ENCODE peak calls at places on chromosome 10, in nine cellular contexts. One of them, this sample, is unnamed.

GRCh38 chr10:78415111-78415510 is 381.4 kb downstream of the RPS24 start:
- DNase-seq in choroid plexus epithelial cell: no peak
- DNase-seq in CD8-positive, alpha-beta memory T cell: no peak
- DNase-seq in fibroblast of pulmonary artery: no peak
- DNase-seq in fibroblast of villous mesenchyme: no peak
- DNase-seq in brain microvascular endothelial cell: no peak
- DNase-seq in stimulated activated CD4-positive, alpha-beta T cell treated with anti-CD3 and anti-CD28 coated beads, Interleukin-4, amount 100 ng/mL, for 48 hours: no peak
- DNase-seq in MCF 10A: no peak
- DNase-seq in CD8-positive, alpha-beta T cell: no peak
- DNase-seq in this sample: no peak

GRCh38 chr10:6769704-6770417 is 189.8 kb upstream of the PRKCQ start:
- DNase-seq in choroid plexus epithelial cell: no peak
- DNase-seq in CD8-positive, alpha-beta memory T cell: no peak
- DNase-seq in fibroblast of pulmonary artery: no peak
- DNase-seq in fibroblast of villous mesenchyme: no peak
- DNase-seq in brain microvascular endothelial cell: no peak
- DNase-seq in stimulated activated CD4-positive, alpha-beta T cell treated with anti-CD3 and anti-CD28 coated beads, Interleukin-4, amount 100 ng/mL, for 48 hours: no peak
- DNase-seq in MCF 10A: no peak
- DNase-seq in CD8-positive, alpha-beta T cell: no peak
- DNase-seq in this sample: no peak

GRCh38 chr10:69803809-69804208 is 2.1 kb downstream of the COL13A1 start:
- DNase-seq in choroid plexus epithelial cell: no peak
- DNase-seq in CD8-positive, alpha-beta memory T cell: no peak
- DNase-seq in fibroblast of pulmonary artery: no peak
- DNase-seq in fibroblast of villous mesenchyme: no peak
- DNase-seq in brain microvascular endothelial cell: no peak
- DNase-seq in stimulated activated CD4-positive, alpha-beta T cell treated with anti-CD3 and anti-CD28 coated beads, Interleukin-4, amount 100 ng/mL, for 48 hours: no peak
- DNase-seq in MCF 10A: no peak
- DNase-seq in CD8-positive, alpha-beta T cell: no peak
- DNase-seq in this sample: no peak

GRCh38 chr10:69846252-69847000 is 44.7 kb downstream of the COL13A1 start:
- DNase-seq in choroid plexus epithelial cell: no peak
- DNase-seq in CD8-positive, alpha-beta memory T cell: no peak
- DNase-seq in fibroblast of pulmonary artery: no peak
- DNase-seq in fibroblast of villous mesenchyme: no peak
- DNase-seq in brain microvascular endothelial cell: no peak
- DNase-seq in stimulated activated CD4-positive, alpha-beta T cell treated with anti-CD3 and anti-CD28 coated beads, Interleukin-4, amount 100 ng/mL, for 48 hours: no peak
- DNase-seq in MCF 10A: no peak
- DNase-seq in CD8-positive, alpha-beta T cell: no peak
- DNase-seq in this sample: no peak

GRCh38 chr10:132522521-132523411 is 14.8 kb upstream of the INPP5A start:
- DNase-seq in choroid plexus epithelial cell: no peak
- DNase-seq in CD8-positive, alpha-beta memory T cell: no peak
- DNase-seq in fibroblast of pulmonary artery: no peak
- DNase-seq in fibroblast of villous mesenchyme: no peak
- DNase-seq in brain microvascular endothelial cell: no peak
- DNase-seq in stimulated activated CD4-positive, alpha-beta T cell treated with anti-CD3 and anti-CD28 coated beads, Interleukin-4, amount 100 ng/mL, for 48 hours: no peak
- DNase-seq in MCF 10A: no peak
- DNase-seq in CD8-positive, alpha-beta T cell: no peak
- DNase-seq in this sample: no peak

GRCh38 chr10:83685458-83685857 is 453.9 kb upstream of the GHITM start:
- DNase-seq in choroid plexus epithelial cell: no peak
- DNase-seq in CD8-positive, alpha-beta memory T cell: no peak
- DNase-seq in fibroblast of pulmonary artery: no peak
- DNase-seq in fibroblast of villous mesenchyme: peak; percentile 71
- DNase-seq in brain microvascular endothelial cell: no peak
- DNase-seq in stimulated activated CD4-positive, alpha-beta T cell treated with anti-CD3 and anti-CD28 coated beads, Interleukin-4, amount 100 ng/mL, for 48 hours: no peak
- DNase-seq in MCF 10A: peak; percentile 6
- DNase-seq in CD8-positive, alpha-beta T cell: no peak
- DNase-seq in this sample: no peak

GRCh38 chr10:32971536-32972091 is 13.6 kb upstream of the ITGB1 start:
- DNase-seq in choroid plexus epithelial cell: no peak
- DNase-seq in CD8-positive, alpha-beta memory T cell: no peak
- DNase-seq in fibroblast of pulmonary artery: no peak
- DNase-seq in fibroblast of villous mesenchyme: no peak
- DNase-seq in brain microvascular endothelial cell: no peak
- DNase-seq in stimulated activated CD4-positive, alpha-beta T cell treated with anti-CD3 and anti-CD28 coated beads, Interleukin-4, amount 100 ng/mL, for 48 hours: no peak
- DNase-seq in MCF 10A: no peak
- DNase-seq in CD8-positive, alpha-beta T cell: no peak
- DNase-seq in this sample: no peak

GRCh38 chr10:103564799-103565365 is 71.4 kb downstream of the NEURL1 start:
- DNase-seq in choroid plexus epithelial cell: peak; percentile 13
- DNase-seq in CD8-positive, alpha-beta memory T cell: no peak
- DNase-seq in fibroblast of pulmonary artery: peak; percentile 20
- DNase-seq in fibroblast of villous mesenchyme: no peak
- DNase-seq in brain microvascular endothelial cell: peak; percentile 8
- DNase-seq in stimulated activated CD4-positive, alpha-beta T cell treated with anti-CD3 and anti-CD28 coated beads, Interleukin-4, amount 100 ng/mL, for 48 hours: peak; percentile 43
- DNase-seq in MCF 10A: peak; percentile 42
- DNase-seq in CD8-positive, alpha-beta T cell: no peak
- DNase-seq in this sample: no peak

GRCh38 chr10:78045237-78045636 is 11.6 kb downstream of the RPS24 start:
- DNase-seq in choroid plexus epithelial cell: no peak
- DNase-seq in CD8-positive, alpha-beta memory T cell: no peak
- DNase-seq in fibroblast of pulmonary artery: no peak
- DNase-seq in fibroblast of villous mesenchyme: no peak
- DNase-seq in brain microvascular endothelial cell: no peak
- DNase-seq in stimulated activated CD4-positive, alpha-beta T cell treated with anti-CD3 and anti-CD28 coated beads, Interleukin-4, amount 100 ng/mL, for 48 hours: no peak
- DNase-seq in MCF 10A: no peak
- DNase-seq in CD8-positive, alpha-beta T cell: no peak
- DNase-seq in this sample: no peak

GRCh38 chr10:22704348-22705341 is 9.7 kb downstream of the PIP4K2A start:
- DNase-seq in choroid plexus epithelial cell: no peak
- DNase-seq in CD8-positive, alpha-beta memory T cell: no peak
- DNase-seq in fibroblast of pulmonary artery: no peak
- DNase-seq in fibroblast of villous mesenchyme: no peak
- DNase-seq in brain microvascular endothelial cell: no peak
- DNase-seq in stimulated activated CD4-positive, alpha-beta T cell treated with anti-CD3 and anti-CD28 coated beads, Interleukin-4, amount 100 ng/mL, for 48 hours: no peak
- DNase-seq in MCF 10A: no peak
- DNase-seq in CD8-positive, alpha-beta T cell: no peak
- DNase-seq in this sample: no peak

GRCh38 chr10:58791137-58791536 is 278.5 kb downstream of the BICC1 start:
- DNase-seq in choroid plexus epithelial cell: peak; percentile 63
- DNase-seq in CD8-positive, alpha-beta memory T cell: no peak
- DNase-seq in fibroblast of pulmonary artery: peak; percentile 71
- DNase-seq in fibroblast of villous mesenchyme: peak; percentile 30
- DNase-seq in brain microvascular endothelial cell: no peak
- DNase-seq in stimulated activated CD4-positive, alpha-beta T cell treated with anti-CD3 and anti-CD28 coated beads, Interleukin-4, amount 100 ng/mL, for 48 hours: no peak
- DNase-seq in MCF 10A: peak; percentile 70
- DNase-seq in CD8-positive, alpha-beta T cell: no peak
- DNase-seq in this sample: no peak

GRCh38 chr10:124354411-124355382 is 64.0 kb downstream of the OAT start:
- DNase-seq in choroid plexus epithelial cell: peak; percentile 91
- DNase-seq in CD8-positive, alpha-beta memory T cell: peak; percentile 5
- DNase-seq in fibroblast of pulmonary artery: peak; percentile 67
- DNase-seq in fibroblast of villous mesenchyme: peak; percentile 96
- DNase-seq in brain microvascular endothelial cell: peak; percentile 88
- DNase-seq in stimulated activated CD4-positive, alpha-beta T cell treated with anti-CD3 and anti-CD28 coated beads, Interleukin-4, amount 100 ng/mL, for 48 hours: peak; percentile 16
- DNase-seq in MCF 10A: no peak
- DNase-seq in CD8-positive, alpha-beta T cell: no peak
- DNase-seq in this sample: no peak

GRCh38 chr10:45380903-45381610 is 7.0 kb downstream of the ALOX5 start:
- DNase-seq in choroid plexus epithelial cell: no peak
- DNase-seq in CD8-positive, alpha-beta memory T cell: no peak
- DNase-seq in fibroblast of pulmonary artery: no peak
- DNase-seq in fibroblast of villous mesenchyme: no peak
- DNase-seq in brain microvascular endothelial cell: no peak
- DNase-seq in stimulated activated CD4-positive, alpha-beta T cell treated with anti-CD3 and anti-CD28 coated beads, Interleukin-4, amount 100 ng/mL, for 48 hours: no peak
- DNase-seq in MCF 10A: peak; percentile 22
- DNase-seq in CD8-positive, alpha-beta T cell: no peak
- DNase-seq in this sample: no peak

GRCh38 chr10:4306871-4307270 is 519.1 kb upstream of the AKR1E2 start:
- DNase-seq in choroid plexus epithelial cell: no peak
- DNase-seq in CD8-positive, alpha-beta memory T cell: no peak
- DNase-seq in fibroblast of pulmonary artery: peak; percentile 48
- DNase-seq in fibroblast of villous mesenchyme: no peak
- DNase-seq in brain microvascular endothelial cell: no peak
- DNase-seq in stimulated activated CD4-positive, alpha-beta T cell treated with anti-CD3 and anti-CD28 coated beads, Interleukin-4, amount 100 ng/mL, for 48 hours: no peak
- DNase-seq in MCF 10A: no peak
- DNase-seq in CD8-positive, alpha-beta T cell: no peak
- DNase-seq in this sample: no peak

GRCh38 chr10:11313463-11313862 is 295.8 kb downstream of the CELF2 start:
- DNase-seq in choroid plexus epithelial cell: no peak
- DNase-seq in CD8-positive, alpha-beta memory T cell: no peak
- DNase-seq in fibroblast of pulmonary artery: no peak
- DNase-seq in fibroblast of villous mesenchyme: no peak
- DNase-seq in brain microvascular endothelial cell: no peak
- DNase-seq in stimulated activated CD4-positive, alpha-beta T cell treated with anti-CD3 and anti-CD28 coated beads, Interleukin-4, amount 100 ng/mL, for 48 hours: no peak
- DNase-seq in MCF 10A: no peak
- DNase-seq in CD8-positive, alpha-beta T cell: no peak
- DNase-seq in this sample: no peak

GRCh38 chr10:132148261-132149251 is 38.2 kb upstream of the DPYSL4 start:
- DNase-seq in choroid plexus epithelial cell: no peak
- DNase-seq in CD8-positive, alpha-beta memory T cell: no peak
- DNase-seq in fibroblast of pulmonary artery: no peak
- DNase-seq in fibroblast of villous mesenchyme: no peak
- DNase-seq in brain microvascular endothelial cell: no peak
- DNase-seq in stimulated activated CD4-positive, alpha-beta T cell treated with anti-CD3 and anti-CD28 coated beads, Interleukin-4, amount 100 ng/mL, for 48 hours: no peak
- DNase-seq in MCF 10A: no peak
- DNase-seq in CD8-positive, alpha-beta T cell: no peak
- DNase-seq in this sample: no peak

This sample was measured in T-helper 17 cell.